ENCODE peak calls at places on chromosomes 3 and 15, in seven cellular contexts. One of them, this sample, is unnamed.

GRCh38 chr15:51274956-51275355 is 63.4 kb downstream of the CYP19A1 start:
- DNase-seq in mucosa of gallbladder: no peak
- DNase-seq in NCI-H1092: no peak
- DNase-seq in stomach: no peak
- DNase-seq in suprapubic skin: no peak
- DNase-seq in upper lobe of left lung: no peak
- DNase-seq in GM19239: no peak
- DNase-seq in this sample: no peak

GRCh38 chr3:58659051-58659675 is 7.4 kb downstream of the FAM3D start:
- DNase-seq in mucosa of gallbladder: peak; percentile 72
- DNase-seq in NCI-H1092: no peak
- DNase-seq in stomach: peak; percentile 75
- DNase-seq in suprapubic skin: peak; percentile 66
- DNase-seq in upper lobe of left lung: no peak
- DNase-seq in GM19239: no peak
- DNase-seq in this sample: peak; percentile 56

GRCh38 chr15:67103869-67104268 is 38.5 kb downstream of the SMAD3 start:
- DNase-seq in mucosa of gallbladder: no peak
- DNase-seq in NCI-H1092: no peak
- DNase-seq in stomach: no peak
- DNase-seq in suprapubic skin: no peak
- DNase-seq in upper lobe of left lung: no peak
- DNase-seq in GM19239: no peak
- DNase-seq in this sample: no peak

GRCh38 chr3:103847081-103848062 is 1412.6 kb downstream of the ZPLD1 start:
- DNase-seq in mucosa of gallbladder: no peak
- DNase-seq in NCI-H1092: no peak
- DNase-seq in stomach: no peak
- DNase-seq in suprapubic skin: no peak
- DNase-seq in upper lobe of left lung: no peak
- DNase-seq in GM19239: no peak
- DNase-seq in this sample: no peak

GRCh38 chr3:56783644-56784451 is 17.9 kb downstream of the ARHGEF3 start:
- DNase-seq in mucosa of gallbladder: peak; percentile 72
- DNase-seq in NCI-H1092: peak; percentile 61
- DNase-seq in stomach: peak; percentile 70
- DNase-seq in suprapubic skin: no peak
- DNase-seq in upper lobe of left lung: peak; percentile 85
- DNase-seq in GM19239: peak; percentile 55
- DNase-seq in this sample: no peak

GRCh38 chr3:157508461-157508860 is 5.2 kb upstream of the VEPH1 start:
- DNase-seq in mucosa of gallbladder: no peak
- DNase-seq in NCI-H1092: no peak
- DNase-seq in stomach: no peak
- DNase-seq in suprapubic skin: no peak
- DNase-seq in upper lobe of left lung: no peak
- DNase-seq in GM19239: no peak
- DNase-seq in this sample: no peak

GRCh38 chr3:113153499-113154107 is 57.8 kb upstream of the BOC start:
- DNase-seq in mucosa of gallbladder: no peak
- DNase-seq in NCI-H1092: no peak
- DNase-seq in stomach: no peak
- DNase-seq in suprapubic skin: no peak
- DNase-seq in upper lobe of left lung: no peak
- DNase-seq in GM19239: peak; percentile 9
- DNase-seq in this sample: no peak

GRCh38 chr3:112132088-112132487 is 960 bp downstream of the GCSAM start:
- DNase-seq in mucosa of gallbladder: no peak
- DNase-seq in NCI-H1092: no peak
- DNase-seq in stomach: no peak
- DNase-seq in suprapubic skin: no peak
- DNase-seq in upper lobe of left lung: no peak
- DNase-seq in GM19239: no peak
- DNase-seq in this sample: no peak

GRCh38 chr3:154956815-154957214 is 123.3 kb upstream of the MME start:
- DNase-seq in mucosa of gallbladder: no peak
- DNase-seq in NCI-H1092: no peak
- DNase-seq in stomach: no peak
- DNase-seq in suprapubic skin: no peak
- DNase-seq in upper lobe of left lung: no peak
- DNase-seq in GM19239: no peak
- DNase-seq in this sample: no peak

GRCh38 chr15:79635149-79635771 is 203.1 kb downstream of the MINAR1 start:
- DNase-seq in mucosa of gallbladder: no peak
- DNase-seq in NCI-H1092: no peak
- DNase-seq in stomach: no peak
- DNase-seq in suprapubic skin: no peak
- DNase-seq in upper lobe of left lung: no peak
- DNase-seq in GM19239: no peak
- DNase-seq in this sample: no peak

GRCh38 chr3:8538904-8539303 is 37.3 kb downstream of the LMCD1 start:
- DNase-seq in mucosa of gallbladder: no peak
- DNase-seq in NCI-H1092: no peak
- DNase-seq in stomach: no peak
- DNase-seq in suprapubic skin: no peak
- DNase-seq in upper lobe of left lung: no peak
- DNase-seq in GM19239: no peak
- DNase-seq in this sample: peak; percentile 68

GRCh38 chr15:100770781-100771584 is 108.6 kb upstream of the ALDH1A3 start:
- DNase-seq in mucosa of gallbladder: peak; percentile 9
- DNase-seq in NCI-H1092: no peak
- DNase-seq in stomach: no peak
- DNase-seq in suprapubic skin: no peak
- DNase-seq in upper lobe of left lung: no peak
- DNase-seq in GM19239: no peak
- DNase-seq in this sample: no peak

GRCh38 chr3:14245822-14246221 is 67.2 kb downstream of the LSM3 start:
- DNase-seq in mucosa of gallbladder: no peak
- DNase-seq in NCI-H1092: no peak
- DNase-seq in stomach: no peak
- DNase-seq in suprapubic skin: no peak
- DNase-seq in upper lobe of left lung: no peak
- DNase-seq in GM19239: no peak
- DNase-seq in this sample: no peak

GRCh38 chr3:122245513-122246174 is 62.2 kb downstream of the CASR start:
- DNase-seq in mucosa of gallbladder: no peak
- DNase-seq in NCI-H1092: no peak
- DNase-seq in stomach: no peak
- DNase-seq in suprapubic skin: no peak
- DNase-seq in upper lobe of left lung: no peak
- DNase-seq in GM19239: no peak
- DNase-seq in this sample: peak; percentile 74

GRCh38 chr3:138933068-138933668 is 13.8 kb downstream of the FOXL2 start:
- DNase-seq in mucosa of gallbladder: no peak
- DNase-seq in NCI-H1092: no peak
- DNase-seq in stomach: no peak
- DNase-seq in suprapubic skin: no peak
- DNase-seq in upper lobe of left lung: no peak
- DNase-seq in GM19239: no peak
- DNase-seq in this sample: no peak

GRCh38 chr3:56775356-56775914 is 26.3 kb downstream of the ARHGEF3 start:
- DNase-seq in mucosa of gallbladder: no peak
- DNase-seq in NCI-H1092: no peak
- DNase-seq in stomach: no peak
- DNase-seq in suprapubic skin: no peak
- DNase-seq in upper lobe of left lung: no peak
- DNase-seq in GM19239: no peak
- DNase-seq in this sample: no peak

GRCh38 chr3:58173670-58174472 is 36.9 kb downstream of the DNASE1L3 start:
- DNase-seq in mucosa of gallbladder: peak; percentile 28
- DNase-seq in NCI-H1092: peak; percentile 38
- DNase-seq in stomach: peak; percentile 69
- DNase-seq in suprapubic skin: no peak
- DNase-seq in upper lobe of left lung: peak; percentile 65
- DNase-seq in GM19239: peak; percentile 34
- DNase-seq in this sample: peak; percentile 36

GRCh38 chr3:54339608-54340007 is 217.3 kb downstream of the CACNA2D3 start:
- DNase-seq in mucosa of gallbladder: no peak
- DNase-seq in NCI-H1092: no peak
- DNase-seq in stomach: no peak
- DNase-seq in suprapubic skin: no peak
- DNase-seq in upper lobe of left lung: no peak
- DNase-seq in GM19239: no peak
- DNase-seq in this sample: no peak

GRCh38 chr3:133540896-133541674 is 32.4 kb upstream of the CDV3 start:
- DNase-seq in mucosa of gallbladder: peak; percentile 40
- DNase-seq in NCI-H1092: no peak
- DNase-seq in stomach: no peak
- DNase-seq in suprapubic skin: no peak
- DNase-seq in upper lobe of left lung: no peak
- DNase-seq in GM19239: peak; percentile 26
- DNase-seq in this sample: peak; percentile 91

GRCh38 chr15:79053894-79054293 is 36.7 kb downstream of the RASGRF1 start:
- DNase-seq in mucosa of gallbladder: no peak
- DNase-seq in NCI-H1092: no peak
- DNase-seq in stomach: no peak
- DNase-seq in suprapubic skin: no peak
- DNase-seq in upper lobe of left lung: no peak
- DNase-seq in GM19239: no peak
- DNase-seq in this sample: no peak

GRCh38 chr3:107939621-107940236 is 151.1 kb downstream of the CD47 start:
- DNase-seq in mucosa of gallbladder: no peak
- DNase-seq in NCI-H1092: no peak
- DNase-seq in stomach: no peak
- DNase-seq in suprapubic skin: no peak
- DNase-seq in upper lobe of left lung: no peak
- DNase-seq in GM19239: no peak
- DNase-seq in this sample: no peak

GRCh38 chr3:159128628-159129027 is 326.8 kb downstream of the MFSD1 start:
- DNase-seq in mucosa of gallbladder: no peak
- DNase-seq in NCI-H1092: no peak
- DNase-seq in stomach: no peak
- DNase-seq in suprapubic skin: no peak
- DNase-seq in upper lobe of left lung: no peak
- DNase-seq in GM19239: no peak
- DNase-seq in this sample: peak; percentile 88